ENCODE peak calls at places on chromosomes 5 and 9, in four cellular contexts. I is cardiac fibroblast, O is transverse colon, G is upper lobe of right lung. J is an unnamed sample.

GRCh38 chr5:13591621-13592020 is 352.9 kb downstream of the DNAH5 start:
- DNase-seq in G (no peak), O (no peak), I (peak), J (no peak)

GRCh38 chr9:22044583-22044982 is 35.5 kb upstream of the CDKN2B start:
- DNase-seq in I (peak), O (no peak), G (no peak), J (no peak)

GRCh38 chr5:151805414-151806225 is 33.9 kb downstream of the G3BP1 start:
- DNase-seq in G (no peak), O (no peak), I (peak), J (no peak)

GRCh38 chr5:124157320-124157719 is 589.1 kb downstream of the ZNF608 start:
- DNase-seq in I (no peak), O (no peak), G (no peak), J (no peak)

GRCh38 chr5:80483636-80484232 is 4.2 kb upstream of the FAM151B start:
- DNase-seq in O (no peak), G (no peak), I (no peak), J (no peak)

GRCh38 chr5:139668924-139669680 is 21.0 kb downstream of the CXXC5 start:
- DNase-seq in I (no peak), O (no peak), G (no peak), J (no peak)

GRCh38 chr5:126002222-126002897 is 420.8 kb upstream of the GRAMD2B start:
- DNase-seq in O (no peak), I (peak), G (no peak), J (no peak)

GRCh38 chr5:180598316-180598701 is 7.0 kb upstream of the SCGB3A1 start:
- DNase-seq in O (no peak), G (peak), I (no peak), J (no peak)

GRCh38 chr5:149550608-149551226 is 522 bp downstream of the CSNK1A1 start:
- DNase-seq in G (no peak), I (no peak), O (peak), J (no peak)

GRCh38 chr5:148179234-148179824 is 11.0 kb downstream of the SPINK14 start:
- DNase-seq in I (peak), O (no peak), G (no peak), J (no peak)

GRCh38 chr5:171521219-171521633 is 101.8 kb downstream of the FGF18 start:
- DNase-seq in G (no peak), I (peak), O (no peak), J (peak)

GRCh38 chr9:13967493-13967892 is 346.4 kb downstream of the NFIB start:
- DNase-seq in O (no peak), I (no peak), G (no peak), J (no peak)

GRCh38 chr5:79284852-79285251 is 48.9 kb downstream of the JMY start:
- DNase-seq in O (no peak), I (peak), G (no peak), J (no peak)

GRCh38 chr9:118446962-118447490 is 742.8 kb downstream of the TLR4 start:
- DNase-seq in I (no peak), O (no peak), G (peak), J (no peak)

GRCh38 chr5:61362796-61363364 is 30.8 kb downstream of the ZSWIM6 start:
- DNase-seq in G (no peak), I (peak), O (no peak), J (no peak)

GRCh38 chr5:61352612-61353156 is 20.6 kb downstream of the ZSWIM6 start:
- DNase-seq in O (no peak), I (no peak), G (no peak), J (no peak)

GRCh38 chr5:61353293-61353692 is 21.2 kb downstream of the ZSWIM6 start:
- DNase-seq in G (no peak), I (no peak), O (no peak), J (no peak)

GRCh38 chr5:61354199-61354598 is 22.1 kb downstream of the ZSWIM6 start:
- DNase-seq in O (no peak), G (no peak), I (no peak), J (no peak)

DNA sequence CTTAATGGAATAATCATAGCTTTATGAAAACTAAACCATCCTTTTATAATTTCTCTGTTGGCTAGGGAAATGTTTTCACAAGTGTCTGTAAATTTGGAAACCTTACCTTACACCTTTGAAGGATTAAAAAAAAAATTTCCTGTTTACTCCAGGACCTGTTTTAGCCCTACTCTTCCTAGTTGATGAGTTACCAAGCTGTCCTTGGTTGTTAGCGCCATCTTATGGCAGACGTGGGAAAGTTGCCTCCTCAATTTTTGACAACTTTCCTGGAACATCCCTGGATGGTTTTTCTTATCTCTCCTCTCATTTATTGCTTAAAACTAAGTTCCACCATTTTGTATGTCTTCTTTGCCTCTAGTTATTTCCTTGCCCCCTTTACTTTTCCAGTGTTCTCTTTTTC is 25.7 kb downstream of the ZSWIM6 start:
- DNase-seq in O (no peak), I (peak), G (no peak), J (no peak)
- TF ChIP-seq CTCF in O (no peak), I (peak), G (peak), J (no peak)

GRCh38 chr9:113387560-113388230 is 10.9 kb upstream of the HDHD3 start:
- DNase-seq in I (no peak), O (peak), G (peak), J (no peak)

GRCh38 chr9:113388833-113389232 is 12.0 kb upstream of the HDHD3 start:
- DNase-seq in O (peak), I (no peak), G (peak), J (no peak)

GRCh38 chr9:113389451-113389850 is 11.6 kb downstream of the ALAD start:
- DNase-seq in I (no peak), G (peak), O (no peak), J (no peak)

GRCh38 chr9:113390192-113390960 is 10.7 kb downstream of the ALAD start:
- DNase-seq in O (no peak), I (no peak), G (peak), J (no peak)

GRCh38 chr9:113386571-113387393 is 10.0 kb upstream of the HDHD3 start:
- DNase-seq in G (peak), O (no peak), I (no peak), J (no peak)
- TF ChIP-seq CTCF in G (no peak), O (no peak), I (no peak), J (no peak)

GRCh38 chr5:160675988-160676387 is 176.0 kb downstream of the ATP10B start:
- DNase-seq in G (no peak), I (no peak), O (no peak), J (no peak)
- TF ChIP-seq CTCF in G (no peak), I (no peak), O (no peak), J (no peak)

DNA sequence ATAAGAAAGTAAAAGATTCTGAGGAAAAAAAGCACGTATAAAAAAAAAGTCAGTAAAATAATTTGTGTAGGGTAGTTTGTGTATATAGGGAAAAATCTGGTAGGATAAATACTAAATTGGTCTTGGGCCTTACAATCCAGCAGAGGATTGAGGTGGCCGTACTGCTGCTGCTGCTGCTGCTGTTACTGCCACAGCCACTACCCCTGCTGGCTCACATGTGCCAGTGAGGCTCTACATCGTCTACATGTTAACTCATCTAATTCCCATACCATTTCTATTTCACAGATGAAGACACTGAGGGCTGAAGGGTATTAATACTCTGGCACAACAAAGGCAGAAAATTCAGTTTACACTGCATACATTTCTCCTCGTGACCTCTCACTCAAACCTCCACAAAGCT is 928.5 kb downstream of the TLE4 start:
- DNase-seq in I (no peak), G (no peak), O (no peak), J (no peak)
- TF ChIP-seq CTCF in I (no peak), G (no peak), O (no peak), J (no peak)

DNA sequence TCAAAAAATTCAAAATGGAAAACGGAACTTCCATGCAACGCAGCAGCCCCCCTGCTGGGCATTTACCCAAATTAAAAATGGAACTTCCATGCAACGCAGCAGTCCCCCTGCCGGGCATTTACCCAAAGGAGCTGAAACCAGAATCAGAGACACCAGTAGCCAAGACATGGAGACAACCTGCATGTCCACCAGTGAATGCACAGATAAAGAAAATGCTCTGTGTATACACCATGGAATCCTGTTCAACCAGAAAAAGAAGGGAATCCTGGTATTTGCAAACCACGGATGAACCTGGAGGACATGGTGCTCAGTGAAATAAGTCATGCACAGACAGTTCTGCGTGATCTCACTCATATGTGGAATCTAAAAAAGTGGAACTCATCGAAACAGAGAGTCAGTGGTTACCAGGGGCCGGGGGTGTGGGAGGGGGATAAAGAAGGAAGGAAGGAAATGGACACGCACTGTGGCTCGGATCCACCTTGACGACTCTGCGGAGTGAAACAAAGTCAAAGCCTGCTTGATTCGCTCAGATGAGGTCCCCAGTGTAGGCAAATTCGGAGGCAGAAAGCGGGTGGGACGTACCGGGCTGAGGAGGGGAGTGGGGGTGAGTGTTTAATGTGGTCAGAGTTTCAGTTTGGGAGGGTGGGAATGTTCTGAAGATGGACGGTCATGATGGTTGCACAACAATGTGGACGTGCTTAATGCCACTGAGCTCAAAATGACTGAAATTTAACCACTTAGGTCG is 40.2 kb upstream of the EXOC3 start:
- DNase-seq in O (no peak), I (no peak), G (peak), J (no peak)
- TF ChIP-seq CTCF in O (no peak), I (no peak), G (no peak), J (no peak)

GRCh38 chr9:128881884-128882676 is at the start of the genes KYAT1 and LRRC8A:
- DNase-seq in O (peak), I (peak), G (peak), J (peak)
- TF ChIP-seq CTCF in O (no peak), I (no peak), G (no peak), J (no peak)

DNA sequence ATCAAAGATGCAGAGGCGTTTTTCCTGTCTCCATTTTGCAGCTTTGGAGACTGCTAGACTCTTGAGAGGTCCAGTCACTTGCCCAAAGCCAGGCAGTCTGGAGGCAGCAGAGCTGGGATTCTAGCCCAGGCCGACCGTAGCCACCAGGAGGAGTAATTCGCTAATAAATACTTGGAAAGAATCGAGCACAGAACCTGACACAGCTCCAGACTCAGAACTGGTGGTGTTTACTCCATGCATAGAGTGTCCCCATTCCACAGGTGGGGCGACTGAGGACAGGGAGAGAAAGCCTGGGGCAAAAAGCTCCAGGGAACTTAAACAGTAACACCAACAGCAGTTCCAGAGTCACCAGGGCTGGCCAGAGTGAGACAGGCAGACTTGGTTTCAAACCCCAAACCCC is 10.7 kb upstream of the CERCAM start:
- DNase-seq in O (no peak), G (no peak), I (peak), J (no peak)
- TF ChIP-seq CTCF in O (no peak), G (peak), I (peak), J (no peak)